ENCODE peak calls at places on chromosomes 6 and 20, in eight cellular contexts. Z is stomach; N is dermis microvascular lymphatic vessel endothelial cell; Q is anterior cingulate cortex; L is T follicular helper cell; T is pancreas; B is GM10248; O is effector memory CD8-positive, alpha-beta T cell. I is an unnamed sample.

GRCh38 chr6:16404456-16404855 is 166.1 kb downstream of the GMPR start:
- DNase-seq in Q (no peak), B (no peak), L (no peak), N (no peak), O (peak), Z (no peak), T (no peak), I (no peak)

GRCh38 chr20:39775110-39775509 is 813.0 kb downstream of the DHX35 start:
- DNase-seq in O (no peak), N (peak), L (no peak), T (peak), B (no peak), Q (no peak), Z (no peak), I (no peak)

GRCh38 chr6:169250660-169251059 is 3.0 kb downstream of the THBS2 start:
- DNase-seq in T (no peak), B (no peak), O (no peak), L (no peak), N (no peak), Z (peak), Q (peak), I (no peak)

GRCh38 chr6:47479156-47479541 is 1.6 kb downstream of the CD2AP start:
- DNase-seq in T (no peak), Z (no peak), L (no peak), O (no peak), B (no peak), N (peak), Q (no peak), I (no peak)

GRCh38 chr6:31836036-31836675 is 8.6 kb downstream of the HSPA1B start:
- DNase-seq in L (no peak), Z (no peak), T (no peak), N (no peak), O (no peak), Q (no peak), B (no peak), I (no peak)

GRCh38 chr20:4869290-4870193 is 131.8 kb downstream of the SLC23A2 start:
- DNase-seq in T (no peak), O (no peak), Z (no peak), L (no peak), Q (no peak), N (peak), B (no peak), I (no peak)

GRCh38 chr6:152821525-152821924 is 70.9 kb downstream of the VIP start:
- DNase-seq in O (no peak), T (no peak), N (no peak), B (no peak), Q (no peak), L (no peak), Z (no peak), I (no peak)

GRCh38 chr6:12421596-12421995 is 131.4 kb downstream of the EDN1 start:
- DNase-seq in B (no peak), Q (no peak), T (no peak), N (no peak), Z (no peak), L (no peak), O (no peak), I (no peak)

GRCh38 chr20:56422131-56422823 is 10.2 kb downstream of the CASS4 start:
- DNase-seq in B (no peak), T (no peak), O (no peak), Q (no peak), L (no peak), N (peak), Z (no peak), I (no peak)

GRCh38 chr20:19257201-19257600 is 44.8 kb downstream of the SLC24A3 start:
- DNase-seq in Z (no peak), L (no peak), T (no peak), B (no peak), O (no peak), N (no peak), Q (no peak), I (no peak)

GRCh38 chr6:30787954-30788353 is 43.6 kb upstream of the IER3 start:
- DNase-seq in Z (no peak), Q (no peak), B (no peak), L (no peak), O (no peak), N (no peak), T (no peak), I (no peak)

GRCh38 chr20:53828673-53829085 is 235.0 kb upstream of the ZNF217 start:
- DNase-seq in B (no peak), T (no peak), N (peak), O (no peak), Q (no peak), Z (no peak), L (no peak), I (no peak)

GRCh38 chr6:69936674-69937363 is 70.5 kb downstream of the COL19A1 start:
- DNase-seq in N (no peak), L (no peak), O (no peak), Q (no peak), B (no peak), T (peak), Z (no peak), I (no peak)

GRCh38 chr20:13995841-13996240 is 525 bp downstream of the MACROD2 start:
- DNase-seq in B (no peak), Z (peak), O (no peak), N (peak), L (no peak), Q (peak), T (peak), I (peak)

GRCh38 chr6:6736753-6737654 is 148.5 kb downstream of the LY86 start:
- DNase-seq in Z (peak), B (no peak), N (no peak), O (no peak), Q (no peak), T (no peak), L (no peak), I (peak)

GRCh38 chr20:36479938-36480337 is 61.4 kb upstream of the MYL9 start:
- DNase-seq in Z (no peak), L (no peak), Q (no peak), O (no peak), N (no peak), T (no peak), B (no peak), I (no peak)

GRCh38 chr6:40160826-40161225 is 226.6 kb upstream of the MOCS1 start:
- DNase-seq in Q (no peak), L (no peak), N (no peak), B (no peak), T (no peak), O (no peak), Z (no peak), I (no peak)

GRCh38 chr6:136173519-136174507 is 76.3 kb downstream of the MTFR2 start:
- DNase-seq in O (no peak), Z (no peak), N (peak), L (no peak), T (peak), Q (no peak), B (no peak), I (peak)

GRCh38 chr20:1619861-1620444 is at the start of gene SIRPB1:
- DNase-seq in Z (no peak), Q (no peak), L (no peak), N (peak), O (no peak), T (no peak), B (peak), I (no peak)

GRCh38 chr20:47397652-47398301 is 41.3 kb upstream of the ZMYND8 start:
- DNase-seq in B (no peak), Q (no peak), O (no peak), L (no peak), N (no peak), T (no peak), Z (no peak), I (no peak)

GRCh38 chr6:28814032-28814976 is 109.5 kb downstream of the TRIM27 start:
- DNase-seq in T (no peak), O (no peak), B (no peak), Q (no peak), L (no peak), Z (no peak), N (no peak), I (peak)

GRCh38 chr20:22055981-22056380 is 350.5 kb downstream of the PAX1 start:
- DNase-seq in O (no peak), N (no peak), B (no peak), Q (no peak), Z (no peak), T (no peak), L (no peak), I (no peak)

GRCh38 chr6:125807293-125807692 is 16.5 kb downstream of the NCOA7 start:
- DNase-seq in T (no peak), O (no peak), N (no peak), Z (no peak), L (no peak), B (no peak), Q (no peak), I (no peak)

GRCh38 chr6:167292301-167293087 is 1.4 kb downstream of the UNC93A start:
- DNase-seq in O (no peak), N (no peak), Z (no peak), L (no peak), T (no peak), B (no peak), Q (no peak), I (no peak)

GRCh38 chr6:144305985-144306384 is 20.9 kb downstream of the UTRN start:
- DNase-seq in Q (no peak), L (no peak), B (peak), O (peak), Z (no peak), N (no peak), T (no peak), I (no peak)

GRCh38 chr6:138692058-138692977 is 81.3 kb upstream of the CCDC28A start:
- DNase-seq in B (peak), N (peak), Z (peak), T (peak), Q (no peak), L (peak), O (peak), I (peak)

GRCh38 chr6:3561745-3562144 is 104.9 kb upstream of the SLC22A23 start:
- DNase-seq in O (no peak), L (no peak), B (no peak), T (no peak), N (peak), Z (no peak), Q (no peak), I (no peak)

GRCh38 chr6:43916924-43917877 is 147.2 kb downstream of the VEGFA start:
- DNase-seq in B (no peak), O (no peak), Q (no peak), L (no peak), Z (peak), N (no peak), T (peak), I (peak)

I was measured in BE2C.